ENCODE peak calls at places on chromosomes 3 and 15, in five cellular contexts. I is HepG2, K is heart left ventricle, P is right cardiac atrium, L is upper lobe of left lung. T is an unnamed sample. For H3K4me1, the result is how much of the 10 kb centered on the place peaks cover.

GRCh38 chr3:46400000-46400734 is 6.7 kb downstream of the CCR5AS start:
- ATAC-seq in P (peak), I (no peak), K (peak), L (peak), T (no peak)

GRCh38 chr3:101888653-101889052 is 39.3 kb downstream of the NFKBIZ start:
- ATAC-seq in L (no peak), P (peak), K (no peak), I (no peak), T (no peak)

GRCh38 chr3:150762662-150763121 is 277 bp downstream of the SIAH2 start:
- ATAC-seq in K (no peak), P (no peak), I (no peak), L (no peak), T (no peak)

GRCh38 chr3:141797819-141798405 is 34.7 kb downstream of the GRK7 start:
- ATAC-seq in L (no peak), K (peak), P (peak), I (peak), T (no peak)

GRCh38 chr15:77768107-77768506 is 135.4 kb upstream of the LINGO1 start:
- ATAC-seq in I (no peak), L (no peak), K (no peak), P (no peak), T (no peak)

GRCh38 chr3:14454644-14455310 is 52.4 kb downstream of the SLC6A6 start:
- ATAC-seq in P (no peak), I (no peak), L (no peak), K (no peak), T (no peak)

GRCh38 chr3:127171721-127172120 is 21.2 kb upstream of the PRR23E start:
- ATAC-seq in L (no peak), I (no peak), K (no peak), P (no peak), T (no peak)

GRCh38 chr3:187925326-187925725 is 180.1 kb upstream of the BCL6 start:
- ATAC-seq in K (peak), L (no peak), I (no peak), P (peak), T (no peak)

GRCh38 chr3:33980252-33980651 is 181.8 kb downstream of the PDCD6IP start:
- ATAC-seq in K (no peak), L (peak), I (peak), P (no peak), T (peak)

GRCh38 chr3:109803274-109803673 is 465.9 kb upstream of the DPPA4 start:
- ATAC-seq in K (no peak), L (no peak), P (no peak), I (no peak), T (no peak)

GRCh38 chr3:56917740-56918568 is 116.2 kb upstream of the ARHGEF3 start:
- ATAC-seq in I (no peak), L (peak), K (no peak), P (no peak), T (no peak)

DNA sequence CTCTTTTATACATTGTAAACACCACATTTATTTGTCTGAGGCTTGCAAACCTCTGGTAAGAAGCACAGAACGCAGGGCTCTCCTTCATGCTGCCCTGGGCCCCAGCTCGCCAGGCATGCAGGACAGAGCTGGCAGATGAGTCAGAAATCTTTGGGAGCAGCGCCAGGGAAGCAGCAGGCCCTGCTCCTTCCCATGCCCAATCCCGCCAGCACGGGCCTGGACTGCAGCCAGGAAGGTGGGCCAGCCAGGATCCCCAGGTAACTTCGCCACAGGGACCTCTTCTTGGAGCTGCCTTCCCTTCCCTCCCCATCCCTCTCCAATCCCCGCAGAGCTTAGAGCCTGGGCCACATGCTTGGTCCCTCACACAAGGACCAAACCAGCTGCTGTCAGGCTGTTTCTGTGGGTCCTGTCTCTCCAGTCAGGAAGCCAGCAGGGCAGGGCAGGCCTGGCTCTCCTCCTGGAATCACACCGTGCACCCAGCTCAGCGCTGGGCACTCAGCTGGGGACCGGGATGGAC is 8.8 kb downstream of the STOML1 start:
- ATAC-seq in K (peak), P (peak), L (peak), I (no peak), T (peak)
- H3K27ac ChIP-seq in K (peak), P (peak), L (peak), I (no peak), T (peak)

GRCh38 chr3:10119376-10119775 is 3.9 kb downstream of the BRK1 start:
- ATAC-seq in L (no peak), K (no peak), P (no peak), I (no peak), T (no peak)
- H3K4me1 ChIP-seq in L (under half), K (under half), P (under half), I (under half), T (under half)

GRCh38 chr3:112672716-112673506 is 32.0 kb upstream of the CCDC80 start:
- ATAC-seq in L (no peak), P (no peak), I (no peak), K (no peak), T (no peak)

GRCh38 chr3:112675349-112675748 is 34.4 kb upstream of the CCDC80 start:
- ATAC-seq in P (no peak), L (peak), K (no peak), I (no peak), T (no peak)

GRCh38 chr3:112675943-112676530 is 35.1 kb upstream of the CCDC80 start:
- ATAC-seq in P (no peak), K (no peak), I (no peak), L (no peak), T (no peak)

GRCh38 chr3:112670824-112671223 is 29.9 kb upstream of the CCDC80 start:
- ATAC-seq in I (no peak), P (no peak), K (no peak), L (no peak), T (no peak)

DNA sequence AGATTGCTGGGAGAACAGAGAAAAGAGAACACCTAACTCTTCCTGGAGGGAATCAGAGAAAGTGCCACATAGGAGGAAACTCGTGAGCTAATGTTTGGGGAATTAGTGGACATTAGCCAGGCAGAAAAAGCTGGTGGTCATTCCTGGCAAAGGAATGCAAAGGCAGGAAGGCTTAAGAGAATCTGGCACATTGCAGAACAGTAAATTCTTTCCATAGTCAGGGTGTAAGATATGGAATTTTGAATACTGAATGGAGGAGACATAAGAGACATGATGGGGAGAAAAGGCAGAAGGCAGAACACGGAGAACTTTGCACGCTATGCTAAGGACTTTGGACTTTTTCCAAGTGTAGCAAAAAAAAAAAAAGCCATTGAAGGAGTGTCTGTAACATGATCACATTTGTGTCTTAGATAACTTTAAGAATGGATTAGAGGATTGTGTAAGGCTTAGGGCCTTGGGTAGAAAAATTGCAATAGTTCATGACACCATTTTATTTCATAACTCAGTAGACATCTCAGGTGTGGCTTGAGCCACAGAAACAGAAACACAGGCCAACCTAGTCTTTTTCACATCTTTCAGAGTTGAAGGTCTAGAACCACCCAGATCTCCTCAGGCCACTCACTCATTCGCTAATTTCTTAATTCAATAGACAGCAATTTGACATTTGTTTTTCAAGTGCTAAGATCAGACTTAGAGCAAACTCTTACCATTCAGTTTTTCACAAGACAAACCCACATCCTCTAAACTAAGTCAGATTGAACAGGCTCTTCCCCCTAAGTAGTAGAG is 31.2 kb upstream of the CCDC80 start:
- ATAC-seq in P (no peak), I (no peak), K (peak), L (peak), T (peak)
- H3K27ac ChIP-seq in P (no peak), I (no peak), K (no peak), L (no peak), T (peak)

DNA sequence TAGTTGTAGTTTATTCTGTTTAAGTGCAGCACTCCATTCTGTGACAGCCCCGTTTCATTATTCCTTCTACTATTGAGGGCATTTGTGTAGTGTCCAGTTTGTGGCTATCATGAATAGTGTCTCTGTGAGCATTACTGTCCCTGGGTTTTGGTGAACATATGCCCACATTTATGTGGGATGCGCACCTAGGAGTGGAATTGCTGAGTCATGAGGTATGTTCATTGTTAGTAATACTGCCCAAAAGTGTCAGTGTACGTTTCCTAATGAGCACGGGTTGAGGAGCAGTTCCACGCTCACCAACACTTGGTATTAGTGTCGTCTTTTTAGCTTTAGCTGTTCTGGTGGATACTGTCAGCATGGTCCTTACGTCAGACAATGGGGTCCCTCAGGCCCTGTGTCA is 131.8 kb downstream of the SLCO3A1 start:
- ATAC-seq in L (no peak), I (no peak), K (no peak), P (no peak), T (no peak)
- H3K4me1 ChIP-seq in L (under half), I (under half), K (under half), P (under half), T (under half)

DNA sequence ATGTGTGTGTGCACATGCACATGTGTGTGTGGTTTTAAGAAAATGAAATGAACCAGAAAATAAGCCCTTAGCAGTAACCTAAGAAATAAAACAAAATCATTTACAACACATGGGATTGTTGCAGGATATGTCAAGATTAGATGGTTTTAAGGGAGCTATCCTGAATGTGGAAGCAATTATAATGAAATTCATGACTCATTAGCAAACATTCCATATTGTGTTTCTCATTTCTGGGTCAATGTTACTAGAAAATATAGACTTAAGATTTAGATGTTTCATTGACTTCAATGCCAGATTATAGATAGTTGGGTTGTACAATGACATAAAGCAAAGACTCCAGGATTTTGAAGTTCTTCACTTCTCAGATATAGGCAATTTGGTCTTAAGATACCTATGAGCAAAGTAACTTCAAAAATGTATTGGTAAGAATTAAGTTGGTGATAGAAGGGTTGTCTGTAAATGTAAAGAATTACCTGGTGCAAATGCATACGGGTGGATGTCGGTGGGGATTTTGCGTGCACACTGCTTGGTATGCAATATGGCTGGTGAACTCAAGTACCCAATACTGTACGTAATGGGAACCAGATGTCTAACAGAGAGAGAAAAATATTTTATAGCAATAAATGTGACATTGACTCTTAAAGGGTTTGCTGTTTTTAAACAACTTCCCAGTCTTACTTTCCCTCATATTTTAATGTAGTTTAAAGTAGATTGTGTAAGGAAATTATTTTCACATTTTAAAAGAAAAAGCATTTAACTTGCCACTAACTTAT is 53.9 kb upstream of the NR2F2 start:
- ATAC-seq in I (no peak), L (no peak), K (no peak), P (no peak), T (no peak)
- H3K27ac ChIP-seq in I (no peak), L (no peak), K (no peak), P (no peak), T (no peak)

GRCh38 chr3:72390841-72391240 is 457.4 kb downstream of the SHQ1 start:
- ATAC-seq in K (no peak), P (no peak), I (no peak), L (no peak), T (no peak)

GRCh38 chr3:72396899-72397298 is 451.3 kb downstream of the SHQ1 start:
- ATAC-seq in L (no peak), K (no peak), P (no peak), I (no peak), T (no peak)

GRCh38 chr3:72395654-72396415 is 452.4 kb downstream of the SHQ1 start:
- ATAC-seq in L (no peak), P (no peak), K (no peak), I (no peak), T (no peak)

GRCh38 chr3:72391659-72392058 is 456.6 kb downstream of the SHQ1 start:
- ATAC-seq in K (peak), L (peak), I (no peak), P (no peak), T (no peak)

GRCh38 chr3:72393455-72393854 is 454.8 kb downstream of the SHQ1 start:
- ATAC-seq in L (no peak), P (no peak), K (no peak), I (no peak), T (no peak)
- H3K4me1 ChIP-seq in L (under half), P (under half), K (under half), I (under half), T (under half)

DNA sequence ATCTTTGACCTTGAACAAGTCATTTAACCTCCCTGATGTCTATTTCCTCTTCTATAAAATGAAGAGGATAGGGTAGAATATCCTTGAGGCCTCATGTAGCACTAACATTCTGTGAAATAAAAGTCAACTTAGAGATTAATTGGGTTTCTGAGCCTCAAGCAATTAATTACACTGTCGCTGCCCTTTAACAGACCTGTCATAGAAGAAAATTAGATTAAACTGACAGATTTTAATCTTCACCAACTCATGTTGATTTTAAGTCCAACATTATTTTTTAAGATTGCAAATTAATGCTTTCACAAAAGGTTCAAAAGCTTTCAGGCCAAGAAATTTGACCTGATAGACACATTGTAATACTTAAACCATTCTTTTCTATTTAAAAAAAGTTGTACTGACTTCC is 8.1 kb upstream of the MNS1 start:
- ATAC-seq in P (no peak), L (no peak), I (no peak), K (no peak), T (no peak)
- H3K27ac ChIP-seq in P (no peak), L (no peak), I (no peak), K (no peak), T (no peak)

DNA sequence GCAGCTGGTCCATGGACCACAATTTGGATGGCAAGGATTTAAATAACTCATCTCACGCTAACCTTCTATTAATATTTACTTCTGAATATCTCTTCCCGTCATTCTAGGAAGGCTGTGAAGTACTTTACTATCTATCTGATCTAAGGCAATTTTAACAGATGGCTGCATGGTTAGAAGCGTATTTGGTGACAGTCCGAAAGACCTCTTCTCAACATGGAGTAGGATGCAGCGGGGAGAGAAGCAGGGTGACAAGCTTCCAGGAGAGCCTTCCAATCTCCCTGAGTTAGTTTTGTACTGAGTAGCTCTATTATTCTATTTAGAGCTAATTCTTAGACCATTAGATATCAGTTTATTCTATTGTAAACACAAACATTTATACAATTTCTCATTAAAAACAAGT is 309.4 kb downstream of the PLCL2 start:
- ATAC-seq in P (no peak), K (no peak), I (no peak), L (no peak), T (no peak)
- H3K4me1 ChIP-seq in P (under half), K (under half), I (under half), L (under half), T (under half)

DNA sequence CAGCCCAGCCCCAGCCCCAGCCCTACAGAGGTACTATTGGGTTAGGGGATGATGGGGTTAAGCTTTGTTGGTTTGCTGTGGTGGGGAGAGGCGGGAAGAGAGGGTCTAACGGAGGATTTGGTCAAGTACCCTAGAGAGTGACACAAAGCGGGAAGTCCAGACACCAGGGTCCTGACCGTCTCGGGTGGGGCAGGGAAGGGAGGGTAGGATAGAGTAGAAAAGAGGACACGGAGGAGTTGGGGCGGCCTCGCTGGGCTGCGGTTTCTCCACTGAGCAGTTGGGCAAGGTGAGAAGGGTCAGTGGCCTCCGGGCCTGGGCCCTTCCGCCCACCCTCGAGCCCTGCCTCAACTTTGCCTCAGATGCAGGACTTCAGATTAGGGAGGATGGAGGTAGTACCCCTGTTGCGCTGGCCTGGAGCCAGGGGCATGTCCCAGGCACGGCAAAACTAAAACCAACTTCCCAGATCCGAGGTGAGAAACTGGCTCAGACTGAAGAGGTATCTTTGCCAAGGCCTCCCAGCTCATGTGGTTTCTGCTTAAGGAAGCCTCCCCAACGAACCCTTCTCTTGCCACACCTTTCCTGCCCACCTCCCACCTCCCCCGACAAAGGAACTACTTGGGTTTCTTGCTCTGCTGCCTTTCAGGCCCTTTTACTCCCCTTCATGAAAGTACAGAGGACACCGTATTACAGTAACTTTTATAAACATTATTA is 551 bp downstream of the PML start:
- ATAC-seq in L (peak), K (peak), P (peak), I (peak), T (peak)
- H3K27ac ChIP-seq in L (peak), K (peak), P (peak), I (peak), T (peak)

T was measured in gastroesophageal sphincter.